ENCODE peak calls at places on chromosomes 7 and 10, in six cellular contexts. Z is hepatocyte, T is ascending aorta, M is colonic mucosa, V is astrocyte of the spinal cord, W is GM20000. L is an unnamed sample.
A peak's percentile ranks its signal among the peaks of the same experiment; 100 is the strongest.

GRCh38 chr10:88154596-88155250 is 291.3 kb downstream of the PTEN start:
- DNase-seq in W (no peak), T (no peak), V (peak; percentile 32), Z (no peak), M (no peak), L (no peak)

GRCh38 chr10:18822156-18822555 is 162.9 kb downstream of the ARL5B start:
- DNase-seq in Z (peak; percentile 58), M (no peak), W (no peak), T (no peak), V (peak; percentile 17), L (peak; percentile 3)

GRCh38 chr7:105149827-105150226 is 135.8 kb downstream of the KMT2E start:
- DNase-seq in W (no peak), T (no peak), M (no peak), Z (no peak), V (peak; percentile 33), L (no peak)

GRCh38 chr10:79153753-79154152 is 85.0 kb downstream of the ZMIZ1 start:
- DNase-seq in M (no peak), W (no peak), V (no peak), T (peak; percentile 64), Z (no peak), L (no peak)

GRCh38 chr7:32910195-32910594 is 18.6 kb upstream of the KBTBD2 start:
- DNase-seq in T (no peak), V (no peak), M (no peak), Z (no peak), W (no peak), L (no peak)

GRCh38 chr7:29810813-29811482 is 4.6 kb downstream of the WIPF3 start:
- DNase-seq in M (no peak), W (no peak), T (no peak), Z (no peak), V (no peak), L (no peak)

GRCh38 chr7:13189712-13190111 is 502.3 kb downstream of the ARL4A start:
- DNase-seq in V (no peak), Z (no peak), W (no peak), T (no peak), M (no peak), L (no peak)

GRCh38 chr10:129157185-129157584 is 309.9 kb upstream of the MGMT start:
- DNase-seq in T (no peak), M (no peak), V (no peak), Z (no peak), W (no peak), L (no peak)

GRCh38 chr7:6636741-6637543 is at the start of gene ZNF316:
- DNase-seq in T (no peak), M (peak; percentile 59), Z (peak; percentile 81), V (no peak), W (peak; percentile 99), L (peak; percentile 55)

GRCh38 chr10:75191821-75192568 is 18.6 kb upstream of the VDAC2 start:
- DNase-seq in V (peak; percentile 79), M (peak; percentile 77), W (no peak), T (no peak), Z (peak; percentile 85), L (no peak)

GRCh38 chr10:66827353-66827752 is 98.5 kb upstream of the LRRTM3 start:
- DNase-seq in M (no peak), T (no peak), V (peak; percentile 84), W (no peak), Z (no peak), L (no peak)

GRCh38 chr10:51768886-51769285 is 69.5 kb upstream of the CSTF2T start:
- DNase-seq in M (no peak), T (no peak), Z (no peak), V (no peak), W (no peak), L (no peak)

GRCh38 chr10:33484787-33485186 is 150.3 kb upstream of the NRP1 start:
- DNase-seq in Z (peak; percentile 54), W (no peak), M (no peak), V (peak; percentile 35), T (no peak), L (no peak)

GRCh38 chr10:94308866-94309265 is 53.9 kb downstream of the NOC3L start:
- DNase-seq in T (no peak), W (no peak), M (no peak), Z (no peak), V (peak; percentile 79), L (no peak)

GRCh38 chr10:113177163-113177935 is 227.3 kb downstream of the TCF7L2 start:
- DNase-seq in V (no peak), M (no peak), W (no peak), Z (no peak), T (no peak), L (no peak)

GRCh38 chr7:86778271-86778670 is 134.6 kb downstream of the GRM3 start:
- DNase-seq in Z (no peak), M (no peak), V (no peak), T (no peak), W (no peak), L (no peak)

GRCh38 chr10:101782811-101783735 is at the start of gene NPM3:
- DNase-seq in T (peak; percentile 47), W (peak; percentile 89), Z (peak; percentile 94), V (peak; percentile 81), M (peak; percentile 91), L (peak; percentile 96)

GRCh38 chr7:108278776-108279175 is 148.6 kb upstream of the LAMB4 start:
- DNase-seq in W (no peak), V (no peak), Z (no peak), T (no peak), M (no peak), L (no peak)

GRCh38 chr7:95376632-95377380 is 19.4 kb downstream of the PON3 start:
- DNase-seq in W (no peak), V (no peak), T (no peak), M (no peak), Z (no peak), L (peak; percentile 16)

GRCh38 chr10:63919576-63920279 is 398.5 kb downstream of the REEP3 start:
- DNase-seq in M (no peak), Z (no peak), V (no peak), T (no peak), W (no peak), L (no peak)

GRCh38 chr7:44639701-44640321 is 33.4 kb downstream of the OGDH start:
- DNase-seq in W (no peak), V (peak; percentile 85), T (no peak), M (peak; percentile 64), Z (peak; percentile 82), L (peak; percentile 19)

GRCh38 chr10:104300736-104301292 is 31.8 kb downstream of the GSTO2 start:
- DNase-seq in T (peak; percentile 79), Z (peak; percentile 67), M (no peak), V (peak; percentile 98), W (no peak), L (peak; percentile 48)

GRCh38 chr10:26627320-26627719 is 70.2 kb upstream of the PDSS1 start:
- DNase-seq in T (no peak), Z (peak; percentile 27), V (no peak), W (no peak), M (no peak), L (no peak)
- TF ChIP-seq CTCF in T (no peak), Z (peak; percentile 20), V (no peak), W (no peak), M (no peak), L (no peak)

GRCh38 chr7:33982425-33982786 is 77.1 kb downstream of the BMPER start:
- DNase-seq in V (peak; percentile 50), Z (no peak), W (no peak), M (no peak), T (no peak), L (no peak)
- TF ChIP-seq CTCF in V (peak; percentile 69), Z (peak; percentile 37), W (no peak), M (peak; percentile 18), T (peak; percentile 8), L (no peak)

GRCh38 chr7:103915958-103916357 is 73.5 kb downstream of the RELN start:
- DNase-seq in T (no peak), V (no peak), M (no peak), Z (no peak), W (no peak), L (peak; percentile 5)

GRCh38 chr7:103918928-103919868 is 70.3 kb downstream of the RELN start:
- DNase-seq in W (no peak), V (no peak), Z (no peak), M (no peak), T (no peak), L (no peak)

GRCh38 chr7:103912906-103913610 is 76.4 kb downstream of the RELN start:
- DNase-seq in W (no peak), Z (no peak), V (no peak), T (no peak), M (no peak), L (no peak)

DNA sequence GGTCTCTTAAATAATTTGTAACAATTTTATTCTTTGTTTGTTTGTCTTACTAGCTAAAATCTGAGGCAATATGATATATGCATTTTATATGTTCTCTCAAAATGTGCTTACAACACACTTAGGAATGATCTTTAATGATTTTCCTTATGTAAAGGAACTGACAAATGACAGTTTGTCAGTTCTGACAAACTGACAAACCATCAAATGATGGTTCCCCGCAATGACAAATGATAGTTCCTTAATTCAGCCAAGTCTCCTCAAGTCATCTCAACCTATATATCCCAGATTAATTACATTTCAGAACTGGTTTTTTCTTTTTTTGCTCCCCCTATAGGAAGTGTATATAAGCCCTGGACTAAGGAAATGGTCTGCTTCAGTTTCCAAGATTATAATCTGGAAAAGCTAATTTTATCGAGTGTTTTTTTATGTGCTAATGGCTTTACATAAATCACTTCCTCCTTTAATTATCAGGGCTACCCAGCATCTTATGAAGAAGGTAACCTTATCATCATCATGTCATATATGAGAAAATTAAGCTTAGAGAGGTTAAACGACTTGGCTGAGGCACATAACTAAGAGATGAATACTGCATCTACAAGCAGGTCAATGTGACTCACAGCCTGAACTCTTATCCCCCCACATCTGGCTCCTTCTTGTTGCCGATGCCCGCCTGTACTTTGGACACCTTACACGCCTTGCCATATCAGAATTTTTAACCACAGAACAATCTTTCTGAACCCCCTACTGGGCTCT is 75.1 kb downstream of the RELN start:
- DNase-seq in M (no peak), V (peak; percentile 26), T (no peak), W (no peak), Z (peak; percentile 10), L (no peak)
- TF ChIP-seq CTCF in M (no peak), V (no peak), T (no peak), W (no peak), Z (no peak), L (no peak)

DNA sequence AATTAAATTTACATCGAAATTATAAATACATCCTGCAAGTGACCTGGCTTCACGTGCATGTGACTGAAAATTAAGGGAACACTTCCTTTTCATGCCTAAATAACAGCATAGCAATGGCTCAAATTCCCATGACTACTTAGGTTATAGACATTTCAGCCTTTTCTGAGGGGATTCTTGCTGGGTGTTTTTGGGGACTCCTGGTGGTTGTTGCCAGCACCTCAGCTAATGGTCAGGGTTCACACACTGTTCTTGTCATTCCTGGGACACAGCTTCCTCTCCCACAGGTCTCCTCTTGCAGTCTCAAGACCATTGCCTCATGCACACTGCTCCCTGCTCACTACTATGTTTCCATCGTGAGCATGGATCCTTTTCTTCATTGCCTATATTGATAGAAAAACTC is 148.9 kb upstream of the GLI3 start:
- DNase-seq in V (no peak), Z (no peak), W (no peak), M (no peak), T (no peak), L (no peak)
- TF ChIP-seq CTCF in V (peak; percentile 34), Z (no peak), W (no peak), M (no peak), T (no peak), L (no peak)

GRCh38 chr10:25934673-25935139 is 677 bp downstream of the MYO3A start:
- DNase-seq in T (no peak), W (peak; percentile 52), Z (peak; percentile 71), V (no peak), M (peak; percentile 38), L (peak; percentile 27)
- TF ChIP-seq CTCF in T (peak; percentile 48), W (peak; percentile 25), Z (peak; percentile 56), V (peak; percentile 39), M (peak; percentile 21), L (peak; percentile 38)